ENCODE peak calls at places on chromosomes 7 and 10, in ten cellular contexts. One of them, this sample, is unnamed.

GRCh38 chr10:78529262-78529661 is 495.6 kb downstream of the RPS24 start:
- DNase-seq in HL-60: no peak
- DNase-seq in lung: no peak
- DNase-seq in prostate gland: no peak
- DNase-seq in tibial nerve: no peak
- DNase-seq in MM.1S: no peak
- DNase-seq in colonic mucosa: no peak
- DNase-seq in upper lobe of right lung: no peak
- DNase-seq in IMR-90: no peak
- DNase-seq in GM12878: no peak
- DNase-seq in this sample: no peak

GRCh38 chr10:53765311-53765710 is 992.7 kb upstream of the MBL2 start:
- DNase-seq in tibial nerve: no peak
- DNase-seq in MM.1S: no peak
- DNase-seq in lung: no peak
- DNase-seq in IMR-90: no peak
- DNase-seq in HL-60: no peak
- DNase-seq in GM12878: no peak
- DNase-seq in upper lobe of right lung: no peak
- DNase-seq in prostate gland: no peak
- DNase-seq in colonic mucosa: no peak
- DNase-seq in this sample: no peak

GRCh38 chr10:126430512-126430911 is 42.2 kb upstream of the ADAM12 start:
- DNase-seq in MM.1S: no peak
- DNase-seq in GM12878: no peak
- DNase-seq in IMR-90: no peak
- DNase-seq in upper lobe of right lung: no peak
- DNase-seq in tibial nerve: no peak
- DNase-seq in lung: no peak
- DNase-seq in prostate gland: no peak
- DNase-seq in colonic mucosa: no peak
- DNase-seq in HL-60: no peak
- DNase-seq in this sample: no peak

GRCh38 chr7:73342645-73343044 is 14.7 kb downstream of the FKBP6 start:
- DNase-seq in IMR-90: peak; percentile 69
- DNase-seq in tibial nerve: peak; percentile 43
- DNase-seq in prostate gland: no peak
- DNase-seq in upper lobe of right lung: no peak
- DNase-seq in HL-60: no peak
- DNase-seq in colonic mucosa: no peak
- DNase-seq in MM.1S: no peak
- DNase-seq in lung: no peak
- DNase-seq in GM12878: no peak
- DNase-seq in this sample: no peak

GRCh38 chr10:34677132-34677531 is 138.0 kb downstream of the PARD3 start:
- DNase-seq in MM.1S: no peak
- DNase-seq in upper lobe of right lung: no peak
- DNase-seq in HL-60: no peak
- DNase-seq in tibial nerve: no peak
- DNase-seq in prostate gland: no peak
- DNase-seq in colonic mucosa: no peak
- DNase-seq in IMR-90: no peak
- DNase-seq in GM12878: no peak
- DNase-seq in lung: no peak
- DNase-seq in this sample: no peak

GRCh38 chr7:46432666-46433065 is 511.6 kb upstream of the IGFBP3 start:
- DNase-seq in tibial nerve: no peak
- DNase-seq in colonic mucosa: no peak
- DNase-seq in upper lobe of right lung: no peak
- DNase-seq in MM.1S: no peak
- DNase-seq in HL-60: no peak
- DNase-seq in lung: no peak
- DNase-seq in GM12878: no peak
- DNase-seq in IMR-90: peak; percentile 31
- DNase-seq in prostate gland: no peak
- DNase-seq in this sample: no peak

GRCh38 chr10:12252882-12253546 is 57.0 kb downstream of the CDC123 start:
- DNase-seq in IMR-90: peak; percentile 34
- DNase-seq in upper lobe of right lung: no peak
- DNase-seq in colonic mucosa: no peak
- DNase-seq in HL-60: no peak
- DNase-seq in prostate gland: no peak
- DNase-seq in GM12878: no peak
- DNase-seq in MM.1S: no peak
- DNase-seq in lung: no peak
- DNase-seq in tibial nerve: no peak
- DNase-seq in this sample: no peak

GRCh38 chr7:47888371-47889265 is 59.6 kb downstream of the PKD1L1 start:
- DNase-seq in lung: no peak
- DNase-seq in tibial nerve: no peak
- DNase-seq in colonic mucosa: no peak
- DNase-seq in IMR-90: no peak
- DNase-seq in MM.1S: no peak
- DNase-seq in GM12878: no peak
- DNase-seq in prostate gland: no peak
- DNase-seq in upper lobe of right lung: no peak
- DNase-seq in HL-60: no peak
- DNase-seq in this sample: no peak

GRCh38 chr7:17301491-17302101 is 3.1 kb downstream of the AHR start:
- DNase-seq in upper lobe of right lung: no peak
- DNase-seq in MM.1S: peak; percentile 43
- DNase-seq in colonic mucosa: peak; percentile 67
- DNase-seq in prostate gland: peak; percentile 58
- DNase-seq in IMR-90: peak; percentile 43
- DNase-seq in lung: peak; percentile 39
- DNase-seq in GM12878: no peak
- DNase-seq in HL-60: peak; percentile 27
- DNase-seq in tibial nerve: peak; percentile 91
- DNase-seq in this sample: no peak

GRCh38 chr7:17305387-17306171 is 7.1 kb downstream of the AHR start:
- DNase-seq in upper lobe of right lung: no peak
- DNase-seq in lung: no peak
- DNase-seq in HL-60: no peak
- DNase-seq in tibial nerve: no peak
- DNase-seq in prostate gland: no peak
- DNase-seq in colonic mucosa: no peak
- DNase-seq in IMR-90: no peak
- DNase-seq in GM12878: no peak
- DNase-seq in MM.1S: no peak
- DNase-seq in this sample: no peak

GRCh38 chr7:17300012-17300411 is 1.6 kb downstream of the AHR start:
- DNase-seq in colonic mucosa: no peak
- DNase-seq in upper lobe of right lung: no peak
- DNase-seq in lung: no peak
- DNase-seq in prostate gland: no peak
- DNase-seq in HL-60: no peak
- DNase-seq in GM12878: no peak
- DNase-seq in IMR-90: no peak
- DNase-seq in MM.1S: no peak
- DNase-seq in tibial nerve: no peak
- DNase-seq in this sample: no peak

GRCh38 chr7:17304926-17305325 is 6.5 kb downstream of the AHR start:
- DNase-seq in GM12878: no peak
- DNase-seq in tibial nerve: no peak
- DNase-seq in lung: no peak
- DNase-seq in IMR-90: peak; percentile 88
- DNase-seq in MM.1S: no peak
- DNase-seq in colonic mucosa: no peak
- DNase-seq in upper lobe of right lung: no peak
- DNase-seq in prostate gland: peak; percentile 52
- DNase-seq in HL-60: no peak
- DNase-seq in this sample: no peak

DNA sequence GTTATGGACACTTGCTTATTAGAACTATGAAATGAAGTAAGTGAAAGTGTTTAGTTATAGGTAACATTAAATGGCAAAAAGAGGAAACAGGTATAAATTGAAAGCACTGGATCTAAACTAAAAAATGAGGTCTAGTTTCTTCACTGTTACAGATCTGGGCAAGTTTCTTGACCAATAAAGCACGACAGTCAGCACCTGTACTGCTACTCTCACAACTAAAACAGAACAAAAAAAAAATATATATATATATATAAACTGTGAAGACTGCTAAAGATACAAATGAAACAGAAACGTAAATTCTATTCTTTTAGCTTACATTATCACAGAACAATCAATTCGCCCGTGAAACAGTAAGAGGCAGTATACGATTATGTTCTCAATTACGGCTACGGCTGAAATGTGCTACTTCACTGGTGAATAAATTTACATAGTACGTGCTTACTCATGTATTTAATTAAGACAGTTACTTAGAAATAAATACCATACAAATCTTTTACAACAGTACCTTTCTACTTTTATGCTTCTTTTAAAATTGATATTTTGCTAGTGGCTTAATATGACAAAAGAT is 4.2 kb downstream of the AHR start:
- DNase-seq in IMR-90: peak; percentile 18
- DNase-seq in HL-60: no peak
- DNase-seq in lung: no peak
- DNase-seq in GM12878: peak; percentile 40
- DNase-seq in MM.1S: peak; percentile 32
- DNase-seq in upper lobe of right lung: no peak
- DNase-seq in colonic mucosa: no peak
- DNase-seq in prostate gland: no peak
- DNase-seq in tibial nerve: no peak
- DNase-seq in this sample: no peak
- TF ChIP-seq CTCF in IMR-90: no peak
- TF ChIP-seq CTCF in HL-60: no peak
- TF ChIP-seq CTCF in lung: no peak
- TF ChIP-seq CTCF in GM12878: peak; percentile 39
- TF ChIP-seq CTCF in MM.1S: peak; percentile 15
- TF ChIP-seq CTCF in upper lobe of right lung: peak; percentile 34
- TF ChIP-seq CTCF in colonic mucosa: no peak
- TF ChIP-seq CTCF in prostate gland: no peak
- TF ChIP-seq CTCF in tibial nerve: peak; percentile 40
- TF ChIP-seq CTCF in this sample: peak; percentile 55

DNA sequence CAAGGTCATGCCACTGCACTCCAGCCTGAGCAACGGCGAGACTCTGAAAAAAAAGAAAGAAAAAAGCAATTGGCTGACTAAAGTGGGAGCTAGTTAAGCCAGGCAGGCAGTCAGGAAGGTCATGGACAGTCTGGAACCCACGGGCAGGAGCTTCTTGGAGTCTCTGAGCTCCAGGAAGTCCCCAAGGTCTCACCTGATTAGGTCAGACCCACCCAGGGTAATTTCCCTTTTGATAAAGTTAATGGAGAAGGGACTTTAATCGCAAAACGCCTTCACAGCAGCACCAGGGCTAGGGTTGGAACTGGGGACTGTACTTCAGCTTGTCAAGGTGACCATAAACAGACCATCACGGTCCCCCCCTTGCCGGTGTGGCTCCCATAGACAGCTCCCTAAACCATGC is 6.6 kb downstream of the SLC29A4 start:
- DNase-seq in colonic mucosa: no peak
- DNase-seq in prostate gland: no peak
- DNase-seq in lung: no peak
- DNase-seq in MM.1S: no peak
- DNase-seq in tibial nerve: no peak
- DNase-seq in GM12878: no peak
- DNase-seq in IMR-90: no peak
- DNase-seq in upper lobe of right lung: no peak
- DNase-seq in HL-60: no peak
- DNase-seq in this sample: no peak
- H3K4me3 ChIP-seq in colonic mucosa: no peak overlapping the region
- H3K4me3 ChIP-seq in prostate gland: no peak overlapping the region
- H3K4me3 ChIP-seq in lung: no peak overlapping the region
- H3K4me3 ChIP-seq in MM.1S: no peak overlapping the region
- H3K4me3 ChIP-seq in tibial nerve: no peak overlapping the region
- H3K4me3 ChIP-seq in GM12878: no peak overlapping the region
- H3K4me3 ChIP-seq in IMR-90: no peak overlapping the region
- H3K4me3 ChIP-seq in upper lobe of right lung: no peak overlapping the region
- H3K4me3 ChIP-seq in HL-60: no peak overlapping the region
- H3K4me3 ChIP-seq in this sample: no peak overlapping the region

DNA sequence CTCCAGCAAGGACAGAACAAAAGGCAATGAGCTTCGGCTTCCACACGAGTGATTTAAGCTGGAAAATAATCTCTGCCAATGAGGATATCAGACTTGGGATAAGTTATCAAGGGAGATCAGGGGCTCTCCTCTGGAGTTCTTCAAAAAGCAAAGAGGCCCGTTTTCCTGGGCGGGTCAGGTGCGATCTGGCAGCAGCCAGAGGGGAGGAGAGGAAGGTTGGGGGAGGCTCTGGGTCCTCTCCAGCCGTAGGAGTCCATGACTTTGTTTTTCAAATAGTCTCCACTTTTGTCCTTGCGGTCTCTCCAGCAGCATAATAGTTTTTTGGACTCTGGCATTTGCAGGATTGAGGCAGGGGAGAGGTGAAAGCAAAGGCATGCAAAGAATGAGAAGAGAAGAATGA is 211.2 kb downstream of the SKIDA1 start:
- DNase-seq in HL-60: no peak
- DNase-seq in colonic mucosa: no peak
- DNase-seq in GM12878: no peak
- DNase-seq in prostate gland: no peak
- DNase-seq in IMR-90: no peak
- DNase-seq in tibial nerve: no peak
- DNase-seq in lung: no peak
- DNase-seq in upper lobe of right lung: no peak
- DNase-seq in MM.1S: no peak
- DNase-seq in this sample: no peak
- H3K27ac ChIP-seq in HL-60: no peak overlapping the region
- H3K27ac ChIP-seq in colonic mucosa: no peak overlapping the region
- H3K27ac ChIP-seq in GM12878: no peak overlapping the region
- H3K27ac ChIP-seq in prostate gland: no peak overlapping the region
- H3K27ac ChIP-seq in IMR-90: no peak overlapping the region
- H3K27ac ChIP-seq in tibial nerve: no peak overlapping the region
- H3K27ac ChIP-seq in lung: no peak overlapping the region
- H3K27ac ChIP-seq in upper lobe of right lung: no peak overlapping the region
- H3K27ac ChIP-seq in MM.1S: no peak overlapping the region
- H3K27ac ChIP-seq in this sample: no peak overlapping the region

GRCh38 chr7:120942861-120943260 is 7.7 kb upstream of the ING3 start:
- DNase-seq in IMR-90: no peak
- DNase-seq in GM12878: no peak
- DNase-seq in HL-60: no peak
- DNase-seq in MM.1S: no peak
- DNase-seq in colonic mucosa: no peak
- DNase-seq in tibial nerve: no peak
- DNase-seq in upper lobe of right lung: no peak
- DNase-seq in lung: no peak
- DNase-seq in prostate gland: no peak
- DNase-seq in this sample: no peak

GRCh38 chr7:120941856-120942255 is 8.7 kb upstream of the ING3 start:
- DNase-seq in colonic mucosa: no peak
- DNase-seq in tibial nerve: no peak
- DNase-seq in prostate gland: no peak
- DNase-seq in lung: no peak
- DNase-seq in HL-60: no peak
- DNase-seq in GM12878: no peak
- DNase-seq in upper lobe of right lung: no peak
- DNase-seq in IMR-90: no peak
- DNase-seq in MM.1S: no peak
- DNase-seq in this sample: no peak

GRCh38 chr7:120939345-120939744 is 11.2 kb upstream of the ING3 start:
- DNase-seq in lung: no peak
- DNase-seq in GM12878: no peak
- DNase-seq in tibial nerve: no peak
- DNase-seq in colonic mucosa: no peak
- DNase-seq in upper lobe of right lung: no peak
- DNase-seq in MM.1S: no peak
- DNase-seq in IMR-90: no peak
- DNase-seq in HL-60: no peak
- DNase-seq in prostate gland: no peak
- DNase-seq in this sample: no peak

GRCh38 chr7:120944826-120945562 is 5.6 kb upstream of the ING3 start:
- DNase-seq in tibial nerve: no peak
- DNase-seq in lung: no peak
- DNase-seq in IMR-90: no peak
- DNase-seq in upper lobe of right lung: no peak
- DNase-seq in HL-60: no peak
- DNase-seq in colonic mucosa: no peak
- DNase-seq in GM12878: no peak
- DNase-seq in prostate gland: peak; percentile 9
- DNase-seq in MM.1S: no peak
- DNase-seq in this sample: no peak

DNA sequence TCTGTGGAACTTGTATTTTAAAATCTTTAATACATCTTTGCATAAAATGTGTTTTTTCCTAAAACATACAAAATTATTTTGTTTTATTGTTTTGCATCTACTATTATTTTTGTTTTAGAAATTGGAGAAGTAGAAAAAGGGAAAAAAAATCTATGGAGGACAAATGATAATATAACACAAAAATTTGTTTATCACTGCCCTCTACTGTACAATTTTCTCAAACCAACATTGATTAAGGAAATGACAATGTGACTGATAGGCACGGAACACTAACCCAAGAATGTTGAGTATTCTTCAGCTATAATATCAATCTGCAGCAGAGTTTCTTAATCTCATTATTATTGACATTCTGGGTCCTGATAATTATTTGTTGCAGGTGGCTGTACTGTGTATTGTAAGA is 9.5 kb upstream of the ING3 start:
- DNase-seq in tibial nerve: no peak
- DNase-seq in MM.1S: peak; percentile 27
- DNase-seq in colonic mucosa: no peak
- DNase-seq in prostate gland: no peak
- DNase-seq in HL-60: no peak
- DNase-seq in upper lobe of right lung: no peak
- DNase-seq in IMR-90: no peak
- DNase-seq in lung: no peak
- DNase-seq in GM12878: no peak
- DNase-seq in this sample: no peak
- TF ChIP-seq CTCF in tibial nerve: no peak
- TF ChIP-seq CTCF in MM.1S: peak; percentile 49
- TF ChIP-seq CTCF in colonic mucosa: no peak
- TF ChIP-seq CTCF in prostate gland: peak; percentile 47
- TF ChIP-seq CTCF in HL-60: no peak
- TF ChIP-seq CTCF in upper lobe of right lung: peak; percentile 47
- TF ChIP-seq CTCF in IMR-90: peak; percentile 40
- TF ChIP-seq CTCF in lung: no peak
- TF ChIP-seq CTCF in GM12878: no peak
- TF ChIP-seq CTCF in this sample: no peak